ENCODE peak calls at places on chromosomes 3 and 15, in ten cellular contexts. X is activated T-cell treated with anti-CD3 and anti-CD28 coated beads for 1 hour; E is ureter; S is fibroblast of lung; P is T-helper 9 cell; L is activated CD4-positive, alpha-beta T cell treated with anti-CD3 and anti-CD28 coated beads, Interleukin-2, amount 50 U/mL, for 1 hour; M is AG10803; V is stimulated activated CD4-positive, alpha-beta T cell treated with anti-CD3 and anti-CD28 coated beads, Interleukin-12 subunit alpha, Interleukin-12 subunit beta, amount 100 ng/mL, for 4 hours; T is NCI-H446 treated with DMSO at 0.1 percent for 48 hours; K is left cardiac atrium. Q is an unnamed sample.

GRCh38 chr3:194184265-194184751 is 48.4 kb downstream of the HES1 start:
- DNase-seq in T (no peak), S (no peak), L (no peak), X (no peak), K (no peak), V (no peak), M (no peak), P (no peak), E (no peak), Q (no peak)

GRCh38 chr15:69607101-69607500 is 154.5 kb downstream of the RPLP1 start:
- DNase-seq in E (no peak), L (no peak), M (peak; percentile 66), V (no peak), T (no peak), K (no peak), X (no peak), S (no peak), P (no peak), Q (no peak)

GRCh38 chr3:42288385-42288784 is 22.4 kb upstream of the CCK start:
- DNase-seq in E (no peak), X (no peak), V (no peak), M (no peak), P (no peak), K (no peak), L (no peak), S (no peak), T (no peak), Q (no peak)

GRCh38 chr3:120174811-120175210 is 80.6 kb upstream of the GSK3B start:
- DNase-seq in L (no peak), M (no peak), K (no peak), X (no peak), S (no peak), V (no peak), T (no peak), P (no peak), E (no peak), Q (no peak)

GRCh38 chr3:12750658-12751071 is 8.4 kb downstream of the TMEM40 start:
- DNase-seq in S (peak; percentile 84), V (no peak), K (no peak), P (no peak), X (no peak), L (no peak), T (no peak), E (no peak), M (peak; percentile 96), Q (no peak)

GRCh38 chr15:42037650-42038049 is 16.8 kb upstream of the PLA2G4E start:
- DNase-seq in P (no peak), X (no peak), L (no peak), M (no peak), T (no peak), V (no peak), E (peak; percentile 76), K (peak; percentile 58), S (no peak), Q (no peak)

GRCh38 chr3:193716155-193716554 is 123.1 kb downstream of the OPA1 start:
- DNase-seq in E (no peak), P (no peak), M (no peak), K (no peak), V (no peak), T (no peak), L (no peak), X (no peak), S (no peak), Q (no peak)

GRCh38 chr3:183711516-183711915 is 13.9 kb downstream of the YEATS2 start:
- DNase-seq in S (no peak), X (no peak), P (no peak), K (no peak), L (no peak), E (no peak), M (no peak), V (no peak), T (no peak), Q (no peak)

GRCh38 chr3:97353176-97353575 is 411.4 kb upstream of the ARL6 start:
- DNase-seq in T (no peak), S (no peak), P (no peak), E (no peak), K (no peak), V (no peak), X (no peak), M (no peak), L (no peak), Q (no peak)

GRCh38 chr3:72698154-72698917 is 149.9 kb downstream of the SHQ1 start:
- DNase-seq in L (no peak), T (no peak), M (no peak), S (no peak), E (no peak), X (no peak), P (no peak), K (no peak), V (no peak), Q (no peak)